ENCODE peak calls at places on chromosomes 2 and 18, in nine cellular contexts. O is mesothelial cell of epicardium; H is lung; V is COR-L47; S is T-helper 9 cell; I is activated CD8-positive, alpha-beta memory T cell treated with anti-CD3 and anti-CD28 coated beads, Interleukin-2, amount 50 U/mL, for 48 hours; E is RPMI8226; L is AG04449; F is kidney glomerular epithelial cell. B is an unnamed sample.

GRCh38 chr18:11387880-11388279 is 221.5 kb upstream of the SLC35G4 start:
- DNase-seq in S (no peak), E (peak), V (peak), I (no peak), F (no peak), O (no peak), H (peak), L (no peak), B (no peak)

GRCh38 chr2:118865106-118865505 is 17.7 kb upstream of the EN1 start:
- DNase-seq in E (peak), V (no peak), F (peak), H (no peak), S (no peak), I (no peak), L (no peak), O (no peak), B (no peak)

GRCh38 chr2:218432676-218433365 is 13.9 kb downstream of the VIL1 start:
- DNase-seq in O (no peak), V (no peak), S (no peak), F (no peak), I (no peak), L (no peak), E (no peak), H (no peak), B (peak)

GRCh38 chr2:27431395-27431794 is 3.0 kb downstream of the NRBP1 start:
- DNase-seq in F (peak), I (no peak), V (no peak), O (no peak), H (no peak), S (no peak), L (no peak), E (no peak), B (no peak)

GRCh38 chr2:202373490-202373889 is 2.6 kb upstream of the BMPR2 start:
- DNase-seq in L (no peak), O (no peak), I (no peak), V (no peak), F (no peak), H (no peak), S (no peak), E (no peak), B (no peak)

GRCh38 chr2:96159084-96159830 is 14.0 kb upstream of the DUSP2 start:
- DNase-seq in E (no peak), F (no peak), L (no peak), S (no peak), O (no peak), V (no peak), H (no peak), I (peak), B (peak)

GRCh38 chr18:24072743-24073142 is 58.2 kb downstream of the TTC39C start:
- DNase-seq in S (no peak), E (no peak), O (no peak), F (no peak), I (no peak), L (no peak), V (no peak), H (no peak), B (no peak)

GRCh38 chr2:71521436-71521950 is 68.1 kb downstream of the DYSF start:
- DNase-seq in E (no peak), H (no peak), O (no peak), L (no peak), S (no peak), I (no peak), V (no peak), F (no peak), B (no peak)

GRCh38 chr18:34873966-34874365 is 163.9 kb downstream of the DTNA start:
- DNase-seq in E (no peak), H (no peak), O (no peak), I (no peak), S (no peak), V (no peak), L (no peak), F (no peak), B (no peak)

GRCh38 chr2:203891474-203891873 is 23.9 kb downstream of the CTLA4 start:
- DNase-seq in V (no peak), E (no peak), I (no peak), F (no peak), O (no peak), S (no peak), H (peak), L (no peak), B (no peak)

GRCh38 chr2:111054791-111055627 is 65.7 kb upstream of the BCL2L11 start:
- DNase-seq in V (no peak), L (no peak), H (no peak), I (no peak), O (no peak), S (no peak), F (peak), E (no peak), B (no peak)

GRCh38 chr2:64727843-64728463 is 74.2 kb upstream of the SERTAD2 start:
- DNase-seq in H (no peak), E (peak), L (no peak), S (no peak), O (no peak), I (no peak), V (no peak), F (no peak), B (no peak)

GRCh38 chr2:74843371-74844298 is 9.7 kb downstream of the HK2 start:
- DNase-seq in V (no peak), H (no peak), S (no peak), F (peak), E (peak), O (no peak), I (no peak), L (no peak), B (no peak)

GRCh38 chr2:183078163-183078466 is 432 bp upstream of the DUSP19 start:
- DNase-seq in L (no peak), S (no peak), F (no peak), I (no peak), H (peak), E (peak), V (peak), O (no peak), B (no peak)

GRCh38 chr2:72914226-72915075 is 2.9 kb upstream of the EMX1 start:
- DNase-seq in O (no peak), E (no peak), H (no peak), F (no peak), V (no peak), S (no peak), L (no peak), I (peak), B (no peak)

GRCh38 chr2:150997066-150997465 is 264.6 kb downstream of the RBM43 start:
- DNase-seq in E (no peak), S (no peak), H (no peak), L (no peak), V (no peak), I (no peak), F (no peak), O (no peak), B (no peak)

GRCh38 chr2:42135381-42136312 is 33.5 kb upstream of the EML4 start:
- DNase-seq in I (no peak), E (no peak), O (no peak), L (no peak), H (no peak), F (no peak), S (no peak), V (no peak), B (no peak)

GRCh38 chr2:189466656-189467055 is 25.4 kb downstream of the WDR75 start:
- DNase-seq in O (no peak), E (peak), F (no peak), H (no peak), S (no peak), V (peak), L (no peak), I (no peak), B (no peak)

GRCh38 chr2:200809506-200810251 is 2.0 kb upstream of the BZW1 start:
- DNase-seq in I (no peak), V (no peak), S (no peak), L (no peak), E (no peak), O (no peak), H (no peak), F (no peak), B (no peak)

GRCh38 chr2:234001380-234001993 is 49.0 kb upstream of the SPP2 start:
- DNase-seq in L (no peak), V (no peak), E (no peak), S (no peak), I (no peak), O (no peak), H (no peak), F (no peak), B (no peak)

GRCh38 chr2:177164131-177164530 is 48.5 kb upstream of the HNRNPA3 start:
- DNase-seq in L (no peak), F (no peak), O (no peak), I (no peak), H (no peak), S (no peak), E (no peak), V (no peak), B (no peak)

GRCh38 chr2:239822146-239822945 is 202.8 kb downstream of the NDUFA10 start:
- DNase-seq in S (no peak), I (peak), F (no peak), V (no peak), H (no peak), L (no peak), E (no peak), O (no peak), B (no peak)

GRCh38 chr2:233448220-233448559 is 93.9 kb downstream of the DGKD start:
- DNase-seq in H (no peak), S (no peak), V (no peak), E (no peak), O (no peak), I (no peak), L (no peak), F (no peak), B (peak)

GRCh38 chr18:14104906-14105748 is 27.1 kb downstream of the ZNF519 start:
- DNase-seq in E (no peak), S (no peak), O (no peak), L (no peak), V (no peak), H (no peak), I (no peak), F (no peak), B (no peak)

GRCh38 chr2:52264488-52264887 is 1232.6 kb upstream of the NRXN1 start:
- DNase-seq in E (no peak), H (no peak), S (no peak), L (no peak), F (no peak), V (peak), I (no peak), O (no peak), B (no peak)

GRCh38 chr2:178275600-178275999 is 81.3 kb downstream of the OSBPL6 start:
- DNase-seq in O (no peak), H (no peak), F (no peak), E (no peak), S (no peak), L (no peak), V (no peak), I (no peak), B (no peak)

GRCh38 chr2:42810971-42811865 is 18.8 kb upstream of the HAAO start:
- DNase-seq in H (peak), F (no peak), E (no peak), I (no peak), L (no peak), S (peak), O (peak), V (peak), B (no peak)

GRCh38 chr2:1750935-1751767 is 6.8 kb upstream of the PXDN start:
- DNase-seq in V (peak), F (peak), O (no peak), S (peak), H (peak), L (no peak), E (peak), I (peak), B (no peak)

GRCh38 chr2:95349568-95350319 is 52.6 kb downstream of the KCNIP3 start:
- DNase-seq in S (no peak), H (no peak), V (no peak), I (peak), O (no peak), E (no peak), F (no peak), L (no peak), B (no peak)

GRCh38 chr18:5058768-5059539 is 138.1 kb downstream of the AKAIN1 start:
- DNase-seq in H (no peak), O (no peak), E (peak), I (no peak), V (no peak), F (no peak), S (peak), L (no peak), B (no peak)

GRCh38 chr2:20304411-20304810 is 46.2 kb downstream of the PUM2 start:
- DNase-seq in F (no peak), O (no peak), S (no peak), V (no peak), E (no peak), H (no peak), L (peak), I (no peak), B (no peak)

GRCh38 chr2:65612654-65613053 is 180.3 kb upstream of the SPRED2 start:
- DNase-seq in L (no peak), F (no peak), V (no peak), S (no peak), O (no peak), H (no peak), I (no peak), E (no peak), B (no peak)

B was measured in chondrocyte.